ENCODE peak calls at places on chromosomes 2 and 18, in nine cellular contexts. J, C, V, U, R, X, F, Q and W are unnamed samples.

GRCh38 chr2:106115250-106115649 is 78.9 kb downstream of the UXS1 start:
- DNase-seq in J (no peak), C (peak), V (peak), U (no peak), R (no peak), X (no peak), F (no peak), Q (no peak), W (no peak)

GRCh38 chr2:29724282-29724681 is 197.1 kb downstream of the ALK start:
- DNase-seq in J (peak), C (no peak), V (no peak), U (peak), R (no peak), X (no peak), F (no peak), Q (no peak), W (no peak)

GRCh38 chr2:24577481-24577880 is 86.4 kb downstream of the NCOA1 start:
- DNase-seq in J (no peak), C (no peak), V (no peak), U (no peak), R (no peak), X (no peak), F (no peak), Q (no peak), W (no peak)

GRCh38 chr2:127694986-127695385 is 6.3 kb upstream of the SFT2D3 start:
- DNase-seq in J (no peak), C (no peak), V (no peak), U (no peak), R (no peak), X (no peak), F (no peak), Q (no peak), W (no peak)

GRCh38 chr2:241007111-241007510 is 8.7 kb downstream of the SNED1 start:
- DNase-seq in J (no peak), C (no peak), V (no peak), U (no peak), R (no peak), X (no peak), F (no peak), Q (no peak), W (no peak)

GRCh38 chr18:26618130-26618529 is 69.8 kb upstream of the KCTD1 start:
- DNase-seq in J (no peak), C (no peak), V (no peak), U (no peak), R (peak), X (no peak), F (no peak), Q (no peak), W (no peak)

GRCh38 chr2:150643106-150643730 is 155.8 kb upstream of the RND3 start:
- DNase-seq in J (no peak), C (no peak), V (no peak), U (no peak), R (no peak), X (no peak), F (no peak), Q (no peak), W (no peak)

GRCh38 chr2:205482399-205483065 is 199.8 kb upstream of the NRP2 start:
- DNase-seq in J (no peak), C (no peak), V (no peak), U (no peak), R (no peak), X (no peak), F (no peak), Q (no peak), W (no peak)

GRCh38 chr18:40925071-40925541 is 1029.9 kb upstream of the PIK3C3 start:
- DNase-seq in J (no peak), C (no peak), V (peak), U (peak), R (no peak), X (no peak), F (no peak), Q (no peak), W (no peak)

GRCh38 chr18:10015288-10015701 is 101.5 kb downstream of the VAPA start:
- DNase-seq in J (peak), C (no peak), V (peak), U (no peak), R (no peak), X (no peak), F (no peak), Q (no peak), W (no peak)

GRCh38 chr2:40106061-40106460 is 327.0 kb upstream of the THUMPD2 start:
- DNase-seq in J (no peak), C (no peak), V (no peak), U (no peak), R (no peak), X (no peak), F (no peak), Q (no peak), W (no peak)

GRCh38 chr2:39024833-39025232 is 96.0 kb downstream of the SOS1 start:
- DNase-seq in J (no peak), C (peak), V (peak), U (peak), R (no peak), X (no peak), F (no peak), Q (no peak), W (no peak)

GRCh38 chr2:105180491-105180972 is 61.0 kb upstream of the GPR45 start:
- DNase-seq in J (no peak), C (no peak), V (no peak), U (no peak), R (peak), X (no peak), F (no peak), Q (no peak), W (no peak)

GRCh38 chr2:27735263-27735904 is 36.1 kb upstream of the MRPL33 start:
- DNase-seq in J (peak), C (no peak), V (peak), U (peak), R (no peak), X (peak), F (peak), Q (peak), W (no peak)

GRCh38 chr2:179817181-179817841 is 44.1 kb downstream of the ZNF385B start:
- DNase-seq in J (no peak), C (no peak), V (no peak), U (peak), R (no peak), X (no peak), F (no peak), Q (no peak), W (no peak)

GRCh38 chr2:237421542-237422047 is 7.6 kb upstream of the COL6A3 start:
- DNase-seq in J (peak), C (peak), V (peak), U (peak), R (no peak), X (peak), F (peak), Q (peak), W (no peak)